ENCODE peak calls at places on chromosomes 4 and X, in six cellular contexts. D, I, T, Z, B and C are unnamed samples.

GRCh38 chr4:139958738-139959096 is 195.3 kb downstream of the MAML3 start:
- DNase-seq in D (no peak), I (no peak), T (no peak), Z (no peak), B (no peak), C (no peak)

GRCh38 chr4:129600898-129601297 is 504.9 kb downstream of the C4orf33 start:
- DNase-seq in D (no peak), I (no peak), T (no peak), Z (no peak), B (no peak), C (no peak)

GRCh38 chrX:38220024-38220935 is at the start of gene SRPX:
- DNase-seq in D (no peak), I (peak; percentile 76), T (peak; percentile 44), Z (peak; percentile 52), B (no peak), C (peak; percentile 64)

GRCh38 chrX:87621697-87622096 is 104.1 kb downstream of the KLHL4 start:
- DNase-seq in D (no peak), I (no peak), T (no peak), Z (no peak), B (no peak), C (no peak)

GRCh38 chr4:3725936-3726895 is 40.0 kb upstream of the ADRA2C start:
- DNase-seq in D (no peak), I (no peak), T (no peak), Z (peak; percentile 22), B (no peak), C (no peak)

GRCh38 chr4:53476232-53477037 is 99.0 kb downstream of the FIP1L1 start:
- DNase-seq in D (no peak), I (peak; percentile 60), T (peak; percentile 85), Z (peak; percentile 2), B (peak; percentile 19), C (no peak)

GRCh38 chrX:24151513-24151912 is 2.0 kb downstream of the ZFX start:
- DNase-seq in D (no peak), I (no peak), T (no peak), Z (peak; percentile 29), B (no peak), C (no peak)

GRCh38 chrX:128518508-128518907 is 466.3 kb upstream of the ACTRT1 start:
- DNase-seq in D (no peak), I (peak; percentile 49), T (no peak), Z (peak; percentile 15), B (no peak), C (no peak)

GRCh38 chrX:31228415-31228832 is 156.6 kb upstream of the FTHL17 start:
- DNase-seq in D (no peak), I (no peak), T (no peak), Z (no peak), B (no peak), C (no peak)

GRCh38 chr4:114476310-114476709 is 122.3 kb upstream of the UGT8 start:
- DNase-seq in D (no peak), I (no peak), T (no peak), Z (no peak), B (no peak), C (no peak)

GRCh38 chrX:8455600-8455999 is 9.0 kb upstream of the VCX3B start:
- DNase-seq in D (no peak), I (no peak), T (no peak), Z (peak; percentile 3), B (no peak), C (no peak)

GRCh38 chr4:100118213-100118612 is 72.1 kb downstream of the DDIT4L start:
- DNase-seq in D (no peak), I (no peak), T (no peak), Z (no peak), B (no peak), C (no peak)

GRCh38 chr4:88732714-88733368 is 35.2 kb upstream of the NAP1L5 start:
- DNase-seq in D (no peak), I (no peak), T (no peak), Z (no peak), B (no peak), C (no peak)

GRCh38 chr4:26217961-26218676 is 102.7 kb upstream of the RBPJ start:
- DNase-seq in D (no peak), I (peak; percentile 60), T (no peak), Z (no peak), B (no peak), C (no peak)

GRCh38 chr4:99210789-99211188 is 8.3 kb downstream of the ADH6 start:
- DNase-seq in D (no peak), I (no peak), T (no peak), Z (no peak), B (no peak), C (no peak)

GRCh38 chr4:91826186-91826585 is 477.6 kb upstream of the GRID2 start:
- DNase-seq in D (no peak), I (no peak), T (no peak), Z (no peak), B (no peak), C (no peak)

GRCh38 chrX:40414335-40414734 is 166.4 kb upstream of the ATP6AP2 start:
- DNase-seq in D (no peak), I (peak; percentile 55), T (no peak), Z (no peak), B (no peak), C (no peak)

GRCh38 chr4:151407466-151408379 is 1.3 kb upstream of the FHIP1A start:
- DNase-seq in D (peak; percentile 48), I (peak; percentile 75), T (no peak), Z (no peak), B (no peak), C (peak; percentile 63)

GRCh38 chr4:139907001-139907809 is 241.6 kb downstream of the MGST2 start:
- DNase-seq in D (no peak), I (no peak), T (no peak), Z (no peak), B (no peak), C (no peak)

GRCh38 chrX:110061138-110061537 is 58.2 kb downstream of the TMEM164 start:
- DNase-seq in D (no peak), I (no peak), T (no peak), Z (no peak), B (no peak), C (no peak)

GRCh38 chr4:152100378-152101201 is 339.8 kb upstream of the GATB start:
- DNase-seq in D (peak; percentile 81), I (no peak), T (no peak), Z (no peak), B (no peak), C (no peak)

GRCh38 chrX:71250856-71251255 is 3.1 kb downstream of the ZMYM3 start:
- DNase-seq in D (no peak), I (no peak), T (no peak), Z (no peak), B (no peak), C (no peak)

GRCh38 chrX:15971696-15972095 is 117.1 kb upstream of the AP1S2 start:
- DNase-seq in D (no peak), I (no peak), T (no peak), Z (no peak), B (no peak), C (no peak)

GRCh38 chr4:109315818-109316217 is 13.4 kb upstream of the COL25A1 start:
- DNase-seq in D (no peak), I (peak; percentile 59), T (no peak), Z (no peak), B (no peak), C (no peak)

GRCh38 chr4:48409203-48409602 is 67.9 kb downstream of the SLAIN2 start:
- DNase-seq in D (no peak), I (no peak), T (no peak), Z (no peak), B (no peak), C (no peak)

GRCh38 chrX:114028907-114029662 is 554.8 kb upstream of the HTR2C start:
- DNase-seq in D (no peak), I (no peak), T (no peak), Z (no peak), B (no peak), C (no peak)

GRCh38 chrX:41824551-41824950 is 98.8 kb downstream of the CASK start:
- DNase-seq in D (no peak), I (peak; percentile 43), T (no peak), Z (peak; percentile 27), B (no peak), C (no peak)

GRCh38 chr4:118756958-118757357 is 71.8 kb downstream of the METTL14 start:
- DNase-seq in D (no peak), I (no peak), T (no peak), Z (no peak), B (no peak), C (no peak)
- H3K4me1 ChIP-seq in D (no peaks in the 10 kb centered on the region), I (no peaks in the 10 kb centered on the region), T (peaks cover 42% of the 10 kb centered on the region), Z (no peaks in the 10 kb centered on the region), B (peaks cover 98% of the 10 kb centered on the region), C (peaks cover 62% of the 10 kb centered on the region)

DNA sequence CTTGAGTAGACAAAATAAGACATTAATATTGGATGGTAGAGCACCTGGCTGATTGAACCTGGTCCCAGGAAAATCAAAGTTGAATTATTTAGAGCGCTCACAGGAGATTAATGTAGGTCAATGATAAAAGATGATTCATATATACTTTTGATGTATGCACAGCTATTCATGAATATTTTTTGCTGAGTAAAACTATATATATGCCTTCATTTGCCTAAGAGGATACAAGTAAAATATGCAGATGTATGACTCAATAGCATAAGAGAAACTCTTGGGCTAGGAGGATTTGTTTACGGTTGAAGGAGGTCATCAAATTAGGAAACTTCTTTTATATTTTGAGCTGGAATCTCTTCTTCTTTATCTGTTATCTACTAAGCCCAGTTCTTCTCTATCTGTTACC is 202.7 kb upstream of the HS3ST1 start:
- DNase-seq in D (no peak), I (no peak), T (no peak), Z (no peak), B (no peak), C (no peak)
- H3K4me1 ChIP-seq in D (no peaks in the 10 kb centered on the region), I (no peaks in the 10 kb centered on the region), T (no peaks in the 10 kb centered on the region), Z (peaks cover 46% of the 10 kb centered on the region), B (no peaks in the 10 kb centered on the region), C (no peaks in the 10 kb centered on the region)

DNA sequence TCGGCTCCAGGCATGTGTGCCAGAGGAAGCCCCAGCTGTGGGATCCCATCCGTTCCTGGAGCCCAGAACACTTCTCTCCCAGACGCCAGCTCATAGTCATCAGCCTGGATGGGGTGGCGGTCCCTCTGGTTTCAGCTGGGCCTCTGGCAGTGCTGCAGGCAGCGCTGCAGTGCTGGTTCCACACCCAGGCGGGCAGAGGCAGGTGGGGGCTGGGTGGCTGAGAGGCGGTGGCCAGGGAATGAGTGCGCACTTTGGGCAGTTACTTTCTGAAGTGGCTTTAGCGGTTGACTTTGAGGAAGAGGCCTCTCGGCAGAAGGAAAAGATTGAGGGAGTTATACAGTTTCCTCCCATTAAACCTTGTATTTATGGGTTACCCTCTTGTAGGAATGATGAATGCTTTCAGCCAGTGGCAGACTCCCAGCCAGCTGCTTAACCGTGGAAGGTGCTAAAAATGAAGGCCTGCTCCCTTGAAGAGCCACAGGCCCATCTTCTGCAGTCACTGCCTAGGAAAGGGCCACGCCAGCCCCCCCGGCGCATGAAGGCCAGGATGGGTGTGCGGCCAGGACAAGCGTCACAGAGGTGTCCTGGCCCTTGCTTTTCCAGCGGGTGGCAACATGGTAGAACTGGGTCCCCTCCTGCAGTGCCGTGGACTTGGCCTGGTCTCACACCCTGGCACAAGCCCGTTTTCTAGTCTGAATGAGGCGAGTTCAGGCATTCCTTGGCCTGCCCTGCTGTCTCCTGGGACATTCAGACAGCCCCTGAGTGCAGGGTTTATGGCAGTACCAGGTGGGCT is 9.9 kb downstream of the TADA2B start:
- DNase-seq in D (no peak), I (no peak), T (no peak), Z (no peak), B (no peak), C (no peak)
- H3K4me1 ChIP-seq in D (no peaks in the 10 kb centered on the region), I (no peaks in the 10 kb centered on the region), T (no peaks in the 10 kb centered on the region), Z (no peaks in the 10 kb centered on the region), B (peaks cover 14% of the 10 kb centered on the region), C (no peaks in the 10 kb centered on the region)

DNA sequence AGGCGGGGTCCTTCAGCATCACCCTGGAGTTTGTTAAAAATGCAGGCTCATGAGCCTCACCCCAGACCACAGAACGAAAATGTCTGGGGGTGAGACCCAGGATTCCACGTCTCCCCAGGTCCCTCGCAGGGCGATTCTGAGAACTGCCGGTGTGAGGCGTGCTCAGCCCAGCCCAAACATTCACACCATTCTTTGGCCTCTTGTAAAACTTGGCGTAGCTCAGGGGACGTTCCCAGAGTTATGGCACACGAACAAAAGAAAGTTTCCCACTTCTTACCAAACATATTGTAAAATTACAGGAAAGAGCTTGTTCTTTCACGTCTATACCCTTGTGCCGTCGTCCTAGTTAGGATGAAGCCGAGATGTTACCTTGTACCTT is 12.9 kb downstream of the CD99 start:
- DNase-seq in D (peak; percentile 61), I (peak; percentile 67), T (no peak), Z (no peak), B (no peak), C (no peak)
- H3K4me1 ChIP-seq in D (peaks cover 100% of the 10 kb centered on the region), I (no peaks in the 10 kb centered on the region), T (peaks cover 22% of the 10 kb centered on the region), Z (peaks cover 38% of the 10 kb centered on the region), B (peaks cover 75% of the 10 kb centered on the region), C (no peaks in the 10 kb centered on the region)